ENCODE peak calls at places on chromosomes 7 and 10, in four cellular contexts. One of them, this sample, is unnamed.

GRCh38 chr7:43872401-43873165 is 3.3 kb upstream of the MRPS24 start:
- DNase-seq in GM23248: peak; percentile 98
- DNase-seq in neural progenitor cell: no peak
- DNase-seq in PC-3: peak; percentile 91
- DNase-seq in this sample: no peak

GRCh38 chr10:106436123-106436740 is 728.3 kb downstream of the SORCS1 start:
- DNase-seq in neural progenitor cell: no peak
- DNase-seq in GM23248: peak; percentile 47
- DNase-seq in PC-3: peak; percentile 92
- DNase-seq in this sample: no peak

GRCh38 chr7:28060371-28060950 is 120.1 kb downstream of the JAZF1 start:
- DNase-seq in neural progenitor cell: no peak
- DNase-seq in PC-3: no peak
- DNase-seq in GM23248: no peak
- DNase-seq in this sample: no peak

GRCh38 chr10:49106451-49106850 is 8.9 kb downstream of the VSTM4 start:
- DNase-seq in PC-3: no peak
- DNase-seq in GM23248: peak; percentile 58
- DNase-seq in neural progenitor cell: no peak
- DNase-seq in this sample: no peak

GRCh38 chr10:76902949-76903348 is 734.7 kb downstream of the KCNMA1 start:
- DNase-seq in PC-3: peak; percentile 74
- DNase-seq in GM23248: no peak
- DNase-seq in neural progenitor cell: peak; percentile 82
- DNase-seq in this sample: peak; percentile 1

GRCh38 chr7:134943785-134944400 is 42.4 kb upstream of the AGBL3 start:
- DNase-seq in neural progenitor cell: peak; percentile 23
- DNase-seq in PC-3: peak; percentile 74
- DNase-seq in GM23248: peak; percentile 30
- DNase-seq in this sample: peak; percentile 27

GRCh38 chr7:142894886-142895593 is 9.5 kb upstream of the TRPV6 start:
- DNase-seq in GM23248: no peak
- DNase-seq in neural progenitor cell: no peak
- DNase-seq in PC-3: no peak
- DNase-seq in this sample: no peak

GRCh38 chr10:82190432-82191260 is 315.7 kb downstream of the NRG3 start:
- DNase-seq in GM23248: no peak
- DNase-seq in PC-3: no peak
- DNase-seq in neural progenitor cell: no peak
- DNase-seq in this sample: no peak

GRCh38 chr10:77505431-77506334 is 131.9 kb downstream of the KCNMA1 start:
- DNase-seq in GM23248: peak; percentile 94
- DNase-seq in neural progenitor cell: no peak
- DNase-seq in PC-3: peak; percentile 99
- DNase-seq in this sample: no peak

GRCh38 chr10:9922123-9922685 is 1095.5 kb upstream of the CELF2 start:
- DNase-seq in GM23248: no peak
- DNase-seq in PC-3: no peak
- DNase-seq in neural progenitor cell: no peak
- DNase-seq in this sample: no peak

GRCh38 chr10:58436071-58436470 is 50.9 kb downstream of the TFAM start:
- DNase-seq in PC-3: peak; percentile 100
- DNase-seq in neural progenitor cell: no peak
- DNase-seq in GM23248: no peak
- DNase-seq in this sample: peak; percentile 7

GRCh38 chr7:158272091-158272490 is 315.5 kb downstream of the PTPRN2 start:
- DNase-seq in PC-3: no peak
- DNase-seq in neural progenitor cell: no peak
- DNase-seq in GM23248: no peak
- DNase-seq in this sample: no peak

GRCh38 chr7:299169-299568 is 9.2 kb downstream of the FOXL3 start:
- DNase-seq in PC-3: no peak
- DNase-seq in GM23248: no peak
- DNase-seq in neural progenitor cell: no peak
- DNase-seq in this sample: no peak

GRCh38 chr10:126160971-126161630 is 227.2 kb downstream of the ADAM12 start:
- DNase-seq in GM23248: no peak
- DNase-seq in neural progenitor cell: peak; percentile 64
- DNase-seq in PC-3: peak; percentile 22
- DNase-seq in this sample: no peak

GRCh38 chr7:49001610-49002033 is 77.3 kb downstream of the CDC14C start:
- DNase-seq in GM23248: peak; percentile 10
- DNase-seq in neural progenitor cell: peak; percentile 75
- DNase-seq in PC-3: peak; percentile 73
- DNase-seq in this sample: peak; percentile 83

GRCh38 chr10:18949391-18949790 is 99.2 kb upstream of the MALRD1 start:
- DNase-seq in PC-3: no peak
- DNase-seq in neural progenitor cell: no peak
- DNase-seq in GM23248: no peak
- DNase-seq in this sample: no peak

GRCh38 chr7:2873686-2874551 is 29.8 kb upstream of the GNA12 start:
- DNase-seq in neural progenitor cell: peak; percentile 30
- DNase-seq in GM23248: peak; percentile 92
- DNase-seq in PC-3: peak; percentile 94
- DNase-seq in this sample: peak; percentile 51

GRCh38 chr7:31603076-31603475 is 83.9 kb upstream of the PPP1R17 start:
- DNase-seq in neural progenitor cell: no peak
- DNase-seq in GM23248: peak; percentile 16
- DNase-seq in PC-3: peak; percentile 24
- DNase-seq in this sample: no peak

GRCh38 chr10:31929260-31929985 is 792 bp upstream of the ARHGAP12 start:
- DNase-seq in GM23248: peak; percentile 73
- DNase-seq in PC-3: peak; percentile 25
- DNase-seq in neural progenitor cell: peak; percentile 43
- DNase-seq in this sample: peak; percentile 33

GRCh38 chr10:74846958-74847357 is 20.6 kb downstream of the KAT6B start:
- DNase-seq in neural progenitor cell: no peak
- DNase-seq in GM23248: no peak
- DNase-seq in PC-3: no peak
- DNase-seq in this sample: no peak

GRCh38 chr10:132337019-132337418 is 5.0 kb downstream of the LRRC27 start:
- DNase-seq in GM23248: peak; percentile 55
- DNase-seq in PC-3: no peak
- DNase-seq in neural progenitor cell: peak; percentile 44
- DNase-seq in this sample: peak; percentile 23

DNA sequence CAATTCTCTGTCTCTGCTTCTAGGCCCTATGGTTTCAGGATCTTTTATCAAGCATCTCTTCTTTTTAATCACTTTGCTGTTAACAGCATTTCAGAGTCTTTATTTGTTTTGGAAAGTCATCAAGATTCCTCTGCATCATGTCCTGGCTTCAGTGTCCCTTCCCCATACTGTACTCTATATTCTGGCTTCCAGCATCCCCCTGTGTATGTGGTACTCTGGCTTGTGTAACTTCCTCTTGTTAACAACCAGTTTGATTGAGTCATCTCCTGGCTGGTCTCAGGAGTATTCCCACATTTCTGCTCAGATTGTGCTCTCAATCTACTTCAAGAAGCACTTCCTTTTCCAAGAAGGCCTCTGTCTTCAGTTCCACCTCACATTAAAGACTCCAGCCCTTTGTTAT is 14.9 kb upstream of the ATE1 start:
- DNase-seq in GM23248: peak; percentile 85
- DNase-seq in PC-3: peak; percentile 88
- DNase-seq in neural progenitor cell: no peak
- DNase-seq in this sample: no peak
- H2AFZ ChIP-seq in GM23248: peak overlapping the region; percentile 5
- H2AFZ ChIP-seq in PC-3: no peak overlapping the region
- H2AFZ ChIP-seq in neural progenitor cell: no peak overlapping the region
- H2AFZ ChIP-seq in this sample: no peak overlapping the region

GRCh38 chr7:93205046-93205445 is 21.2 kb downstream of the HEPACAM2 start:
- DNase-seq in neural progenitor cell: no peak
- DNase-seq in GM23248: no peak
- DNase-seq in PC-3: peak; percentile 17
- DNase-seq in this sample: no peak
- TF ChIP-seq EZH2phosphoT487 in neural progenitor cell: no peak
- TF ChIP-seq EZH2phosphoT487 in GM23248: no peak
- TF ChIP-seq EZH2phosphoT487 in PC-3: no peak
- TF ChIP-seq EZH2phosphoT487 in this sample: no peak

GRCh38 chr10:25261110-25261509 is 86.3 kb downstream of the GPR158 start:
- DNase-seq in neural progenitor cell: no peak
- DNase-seq in GM23248: no peak
- DNase-seq in PC-3: no peak
- DNase-seq in this sample: no peak
- H3K4me2 ChIP-seq in neural progenitor cell: no peak overlapping the region
- H3K4me2 ChIP-seq in GM23248: no peak overlapping the region
- H3K4me2 ChIP-seq in PC-3: no peak overlapping the region
- H3K4me2 ChIP-seq in this sample: no peak overlapping the region

GRCh38 chr10:91017202-91017601 is 96.3 kb upstream of the ANKRD1 start:
- DNase-seq in neural progenitor cell: no peak
- DNase-seq in PC-3: no peak
- DNase-seq in GM23248: no peak
- DNase-seq in this sample: no peak
- H2AFZ ChIP-seq in neural progenitor cell: no peak overlapping the region
- H2AFZ ChIP-seq in PC-3: no peak overlapping the region
- H2AFZ ChIP-seq in GM23248: no peak overlapping the region
- H2AFZ ChIP-seq in this sample: no peak overlapping the region

GRCh38 chr7:1665721-1666250 is 4.3 kb upstream of the ELFN1 start:
- DNase-seq in PC-3: peak; percentile 11
- DNase-seq in GM23248: peak; percentile 65
- DNase-seq in neural progenitor cell: peak; percentile 78
- DNase-seq in this sample: no peak
- TF ChIP-seq EZH2phosphoT487 in PC-3: no peak
- TF ChIP-seq EZH2phosphoT487 in GM23248: no peak
- TF ChIP-seq EZH2phosphoT487 in neural progenitor cell: no peak
- TF ChIP-seq EZH2phosphoT487 in this sample: no peak

DNA sequence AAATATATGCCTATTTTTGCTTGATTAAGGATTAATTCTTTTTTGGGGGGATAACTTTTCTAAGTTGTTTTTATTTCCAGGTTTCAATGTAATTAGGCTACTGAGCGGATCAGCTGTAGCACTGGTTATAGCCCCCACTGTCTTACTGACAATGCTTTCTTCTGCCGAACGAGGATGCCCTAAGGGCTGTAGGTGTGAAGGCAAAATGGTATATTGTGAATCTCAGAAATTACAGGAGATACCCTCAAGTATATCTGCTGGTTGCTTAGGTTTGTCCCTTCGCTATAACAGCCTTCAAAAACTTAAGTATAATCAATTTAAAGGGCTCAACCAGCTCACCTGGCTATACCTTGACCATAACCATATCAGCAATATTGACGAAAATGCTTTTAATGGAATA is 1.0 kb downstream of the LRRTM3 start:
- DNase-seq in neural progenitor cell: no peak
- DNase-seq in PC-3: no peak
- DNase-seq in GM23248: no peak
- DNase-seq in this sample: no peak
- H3K4me2 ChIP-seq in neural progenitor cell: no peak overlapping the region
- H3K4me2 ChIP-seq in PC-3: no peak overlapping the region
- H3K4me2 ChIP-seq in GM23248: no peak overlapping the region
- H3K4me2 ChIP-seq in this sample: no peak overlapping the region

GRCh38 chr10:109926141-109926745 is 2.9 kb upstream of the XPNPEP1 start:
- DNase-seq in neural progenitor cell: no peak
- DNase-seq in PC-3: no peak
- DNase-seq in GM23248: no peak
- DNase-seq in this sample: no peak

GRCh38 chr10:109931153-109931552 is 7.8 kb upstream of the XPNPEP1 start:
- DNase-seq in neural progenitor cell: no peak
- DNase-seq in GM23248: peak; percentile 65
- DNase-seq in PC-3: no peak
- DNase-seq in this sample: no peak

GRCh38 chr10:109929501-109930219 is 6.3 kb upstream of the XPNPEP1 start:
- DNase-seq in neural progenitor cell: no peak
- DNase-seq in PC-3: no peak
- DNase-seq in GM23248: peak; percentile 46
- DNase-seq in this sample: no peak

GRCh38 chr10:109924947-109925620 is 1.8 kb upstream of the XPNPEP1 start:
- DNase-seq in neural progenitor cell: no peak
- DNase-seq in GM23248: no peak
- DNase-seq in PC-3: no peak
- DNase-seq in this sample: no peak

DNA sequence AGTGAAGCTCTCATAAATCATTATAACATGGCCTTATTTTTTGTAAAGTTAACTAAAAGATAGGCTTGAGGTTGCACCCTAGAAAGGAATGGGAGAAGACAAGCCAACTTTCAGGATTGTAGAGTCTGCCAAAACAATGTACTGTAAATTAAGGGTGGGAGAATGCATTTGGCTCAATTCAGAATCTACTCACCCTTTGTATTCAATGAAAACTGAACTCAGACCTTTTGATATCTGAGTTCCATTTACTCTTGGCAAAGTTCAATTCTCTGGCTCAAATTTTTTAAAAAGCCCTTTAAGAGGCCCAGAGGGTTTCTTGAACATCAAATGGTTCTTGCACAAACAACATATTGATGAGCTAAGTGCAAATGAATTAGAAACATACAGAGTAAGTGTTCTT is 5.1 kb upstream of the XPNPEP1 start:
- DNase-seq in PC-3: no peak
- DNase-seq in neural progenitor cell: no peak
- DNase-seq in GM23248: peak; percentile 12
- DNase-seq in this sample: no peak
- H2AFZ ChIP-seq in PC-3: no peak overlapping the region
- H2AFZ ChIP-seq in neural progenitor cell: no peak overlapping the region
- H2AFZ ChIP-seq in GM23248: no peak overlapping the region
- H2AFZ ChIP-seq in this sample: no peak overlapping the region

This sample was measured in OCI-LY7.